ENCODE peak calls at places on chromosomes 2 and 18, in five cellular contexts. X is CD8-positive, alpha-beta T cell; I is K562; Z is CD4-positive, alpha-beta memory T cell; W is colonic mucosa. A is an unnamed sample. For H3K4me1, the result is how much of the 10 kb centered on the place peaks cover.

GRCh38 chr2:88880441-88880953 is 189.0 kb downstream of the RPIA start:
- DNase-seq in X (no peak), I (peak), Z (peak), W (peak), A (no peak)

GRCh38 chr2:237864940-237865622 is 5.7 kb downstream of the RAMP1 start:
- DNase-seq in X (no peak), I (no peak), Z (no peak), W (no peak), A (no peak)

GRCh38 chr18:27787543-27787942 is 389.4 kb downstream of the CDH2 start:
- DNase-seq in X (no peak), I (no peak), Z (no peak), W (no peak), A (no peak)

GRCh38 chr2:200705305-200705985 is 106.3 kb upstream of the BZW1 start:
- DNase-seq in X (no peak), I (peak), Z (no peak), W (no peak), A (no peak)

GRCh38 chr2:75146221-75146902 is 53.0 kb downstream of the TACR1 start:
- DNase-seq in X (no peak), I (no peak), Z (no peak), W (no peak), A (no peak)

GRCh38 chr2:34545486-34546136 is 946.5 kb upstream of the FAM98A start:
- DNase-seq in X (no peak), I (no peak), Z (no peak), W (no peak), A (no peak)

GRCh38 chr2:35783723-35784122 is 571.9 kb upstream of the CRIM1 start:
- DNase-seq in X (no peak), I (no peak), Z (no peak), W (no peak), A (no peak)

GRCh38 chr2:187581125-187581896 is 27.1 kb upstream of the TFPI start:
- DNase-seq in X (no peak), I (peak), Z (peak), W (peak), A (no peak)

GRCh38 chr18:12041561-12041960 is 52.1 kb upstream of the ANKRD62 start:
- DNase-seq in X (no peak), I (no peak), Z (no peak), W (no peak), A (no peak)

GRCh38 chr18:12035481-12035880 is 54.2 kb downstream of the IMPA2 start:
- DNase-seq in X (no peak), I (no peak), Z (no peak), W (no peak), A (no peak)

GRCh38 chr18:12038082-12038660 is 55.5 kb upstream of the ANKRD62 start:
- DNase-seq in X (peak), I (no peak), Z (no peak), W (peak), A (no peak)

GRCh38 chr18:12036201-12036751 is 55.0 kb downstream of the IMPA2 start:
- DNase-seq in X (no peak), I (no peak), Z (no peak), W (no peak), A (no peak)

GRCh38 chr18:12038661-12039417 is 54.8 kb upstream of the ANKRD62 start:
- DNase-seq in X (peak), I (peak), Z (peak), W (peak), A (peak)
- H3K4me1 ChIP-seq in X (under half), I (under half), Z (under half), W (under half), A (under half)

DNA sequence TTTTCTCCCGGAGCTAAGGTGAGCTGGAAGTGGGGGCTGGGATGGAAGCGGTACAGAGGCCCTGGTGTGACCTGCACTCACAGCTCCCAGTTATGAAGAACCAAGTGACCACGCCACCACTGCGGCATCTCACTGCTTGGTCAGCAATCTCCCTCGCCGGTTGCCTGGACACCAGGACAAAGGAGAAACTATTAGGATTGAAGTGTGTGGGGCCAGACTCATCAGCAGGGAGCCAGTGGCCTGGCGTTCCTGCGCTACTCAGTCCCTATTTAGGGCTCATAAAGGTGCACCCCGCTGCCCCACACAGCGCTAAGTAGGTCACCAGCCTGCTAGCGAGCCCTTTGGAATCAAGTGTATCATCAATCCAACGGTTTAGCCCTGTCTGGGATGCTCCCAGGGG is 82.9 kb downstream of the ZCCHC2 start:
- DNase-seq in X (no peak), I (no peak), Z (no peak), W (no peak), A (no peak)
- H3K4me1 ChIP-seq in X (under half), I (under half), Z (under half), W (under half), A (under half)

DNA sequence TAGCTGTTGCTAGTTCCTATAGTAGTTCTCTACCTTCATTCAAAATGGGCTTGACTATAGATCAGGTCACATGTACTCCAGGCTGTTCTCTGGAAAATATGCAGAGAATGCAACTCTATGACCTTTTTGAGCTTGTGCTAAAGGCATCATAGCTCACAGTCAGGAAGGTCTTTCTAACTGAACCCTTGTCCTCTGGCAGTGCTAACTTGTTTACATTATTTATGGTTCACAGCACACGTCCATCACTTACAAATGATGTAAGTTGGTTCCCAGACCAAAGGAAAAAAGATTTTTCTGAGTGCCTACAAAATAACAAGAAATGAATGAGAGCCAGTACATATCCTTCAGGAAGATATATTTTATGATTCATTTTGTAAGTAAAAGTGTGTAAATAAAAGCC is 236.1 kb downstream of the GCA start:
- DNase-seq in X (no peak), I (no peak), Z (no peak), W (no peak), A (no peak)
- H3K4me1 ChIP-seq in X (under half), I (under half), Z (under half), W (under half), A (under half)

GRCh38 chr18:76448262-76449109 is 46.6 kb downstream of the ZNF516 start:
- DNase-seq in X (peak), I (no peak), Z (no peak), W (no peak), A (peak)
- H3K4me1 ChIP-seq in X (under half), I (under half), Z (under half), W (under half), A (half or more)

GRCh38 chr2:9248363-9248762 is 41.8 kb downstream of the ASAP2 start:
- DNase-seq in X (no peak), I (no peak), Z (no peak), W (peak), A (no peak)
- H3K4me1 ChIP-seq in X (under half), I (under half), Z (under half), W (under half), A (half or more)

GRCh38 chr2:101814752-101815151 is 117.2 kb downstream of the MAP4K4 start:
- DNase-seq in X (no peak), I (no peak), Z (no peak), W (no peak), A (no peak)
- H3K4me1 ChIP-seq in X (under half), I (under half), Z (half or more), W (under half), A (under half)

DNA sequence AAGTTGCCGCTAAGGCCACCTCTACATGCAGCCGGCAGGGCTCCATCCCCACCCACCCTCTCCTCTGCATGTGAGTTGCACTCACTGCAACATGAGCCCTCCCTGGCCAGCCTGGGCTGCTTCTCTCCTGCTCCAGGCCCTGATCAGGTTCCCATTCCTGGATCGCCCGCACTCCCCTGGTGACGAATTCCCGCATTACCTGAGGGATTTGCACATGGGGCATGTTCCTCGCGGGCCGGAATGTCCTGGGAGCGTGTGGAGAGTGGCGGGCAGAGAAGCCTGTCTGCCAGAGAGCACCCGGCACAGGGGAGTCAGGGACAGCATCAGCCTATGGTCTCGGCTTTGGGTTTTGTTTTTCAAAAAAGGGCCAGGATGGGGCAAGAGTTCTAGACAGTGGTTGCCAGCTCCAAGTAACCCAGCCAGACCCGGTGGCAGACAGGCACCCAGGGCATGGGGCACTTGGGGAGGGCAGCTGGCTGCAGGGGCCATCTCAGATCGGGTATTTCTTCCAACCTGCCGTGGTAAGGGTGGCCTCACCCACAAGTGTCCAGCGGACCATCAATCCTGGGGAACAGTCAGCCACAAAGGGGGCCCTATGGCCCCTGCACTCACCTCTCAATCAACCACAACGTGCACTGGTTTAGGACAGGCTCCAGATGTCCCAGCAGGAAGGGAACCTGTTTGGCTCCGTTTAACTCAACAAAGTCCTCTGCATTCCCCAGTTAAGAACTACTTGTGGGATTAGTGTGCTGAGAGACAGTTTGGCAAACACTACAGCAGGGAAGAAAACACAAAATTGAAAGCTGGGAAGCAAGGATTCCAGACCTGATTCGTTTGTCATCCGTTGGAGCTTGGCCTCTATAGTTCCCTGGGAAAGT is 187.7 kb downstream of the SMAD7 start:
- DNase-seq in X (no peak), I (no peak), Z (no peak), W (no peak), A (no peak)
- H3K4me1 ChIP-seq in X (under half), I (under half), Z (under half), W (under half), A (under half)

A was measured in suprapubic skin.